ENCODE peak calls at places on chromosomes 6 and 20, in six cellular contexts. E, M, G, A, W and J are unnamed samples. For H3K4me1 and H3K36me3, the result is how much of the 10 kb centered on the place peaks cover.

GRCh38 chr20:20530428-20531151 is 162.7 kb downstream of the INSM1 start:
- DNase-seq in E (no peak), M (no peak), G (no peak), A (no peak), W (no peak), J (no peak)

GRCh38 chr6:113347420-113347819 is 509.7 kb upstream of the MARCKS start:
- DNase-seq in E (no peak), M (no peak), G (no peak), A (no peak), W (peak), J (no peak)

GRCh38 chr6:39274471-39274870 is 39.7 kb downstream of the KCNK17 start:
- DNase-seq in E (no peak), M (no peak), G (no peak), A (no peak), W (no peak), J (no peak)

GRCh38 chr6:43570876-43571441 is 4.9 kb downstream of the XPO5 start:
- DNase-seq in E (no peak), M (no peak), G (no peak), A (peak), W (peak), J (no peak)

GRCh38 chr20:50799176-50799889 is 4.5 kb downstream of the BCAS4 start:
- DNase-seq in E (no peak), M (peak), G (no peak), A (no peak), W (no peak), J (no peak)

GRCh38 chr6:96836579-96837137 is 619 bp downstream of the GPR63 start:
- DNase-seq in E (no peak), M (no peak), G (no peak), A (peak), W (peak), J (peak)

GRCh38 chr6:69780585-69781178 is 16.1 kb downstream of the LMBRD1 start:
- DNase-seq in E (no peak), M (no peak), G (no peak), A (peak), W (no peak), J (no peak)

GRCh38 chr20:60035-60918 is 27.2 kb upstream of the DEFB125 start:
- DNase-seq in E (no peak), M (no peak), G (no peak), A (no peak), W (no peak), J (no peak)

GRCh38 chr6:27290065-27290849 is 21.8 kb downstream of the POM121L2 start:
- DNase-seq in E (no peak), M (no peak), G (no peak), A (peak), W (no peak), J (peak)

GRCh38 chr6:5384276-5384675 is 123.0 kb downstream of the FARS2 start:
- DNase-seq in E (no peak), M (no peak), G (no peak), A (no peak), W (no peak), J (no peak)

GRCh38 chr6:20319520-20320357 is 81.9 kb upstream of the E2F3 start:
- DNase-seq in E (no peak), M (peak), G (no peak), A (no peak), W (no peak), J (no peak)

GRCh38 chr20:54351371-54352136 is 123.8 kb upstream of the DOK5 start:
- DNase-seq in E (no peak), M (no peak), G (no peak), A (no peak), W (no peak), J (no peak)

GRCh38 chr6:14770040-14770439 is 475.8 kb upstream of the JARID2 start:
- DNase-seq in E (no peak), M (no peak), G (no peak), A (no peak), W (no peak), J (no peak)

GRCh38 chr20:37360515-37361115 is 14.7 kb downstream of the SRC start:
- DNase-seq in E (no peak), M (no peak), G (no peak), A (no peak), W (no peak), J (no peak)

GRCh38 chr6:149476789-149477455 is 7.9 kb downstream of the ZC3H12D start:
- DNase-seq in E (no peak), M (no peak), G (no peak), A (no peak), W (no peak), J (no peak)

GRCh38 chr6:53530346-53530745 is 14.6 kb downstream of the GCLC start:
- DNase-seq in E (no peak), M (no peak), G (peak), A (peak), W (peak), J (peak)

GRCh38 chr6:135354407-135354806 is 143.1 kb downstream of the AHI1 start:
- DNase-seq in E (no peak), M (no peak), G (no peak), A (no peak), W (no peak), J (no peak)

GRCh38 chr6:121691126-121691540 is 255.7 kb downstream of the GJA1 start:
- DNase-seq in E (no peak), M (no peak), G (no peak), A (no peak), W (peak), J (no peak)

GRCh38 chr6:42627674-42628073 is 63.8 kb downstream of the UBR2 start:
- DNase-seq in E (no peak), M (no peak), G (no peak), A (no peak), W (peak), J (no peak)

GRCh38 chr20:63312268-63312667 is 19.3 kb downstream of the COL20A1 start:
- DNase-seq in E (no peak), M (no peak), G (peak), A (no peak), W (no peak), J (no peak)

GRCh38 chr6:27863962-27864905 is 48.0 kb downstream of the OR2B2 start:
- DNase-seq in E (no peak), M (peak), G (no peak), A (no peak), W (peak), J (no peak)

GRCh38 chr6:15386756-15387112 is 140.9 kb downstream of the JARID2 start:
- DNase-seq in E (no peak), M (no peak), G (no peak), A (no peak), W (no peak), J (no peak)

GRCh38 chr6:143747347-143747842 is 69.6 kb downstream of the PHACTR2 start:
- DNase-seq in E (no peak), M (no peak), G (no peak), A (peak), W (no peak), J (no peak)

GRCh38 chr6:111832833-111833418 is 40.3 kb downstream of the FYN start:
- DNase-seq in E (no peak), M (no peak), G (no peak), A (no peak), W (no peak), J (no peak)

GRCh38 chr6:56938634-56939294 is 16.1 kb upstream of the BEND6 start:
- DNase-seq in E (no peak), M (no peak), G (no peak), A (peak), W (peak), J (no peak)

GRCh38 chr6:72418495-72418894 is 203.4 kb upstream of the KCNQ5 start:
- DNase-seq in E (no peak), M (no peak), G (no peak), A (peak), W (peak), J (no peak)

GRCh38 chr6:33958208-33958862 is 154.5 kb upstream of the MLN start:
- DNase-seq in E (no peak), M (no peak), G (no peak), A (peak), W (no peak), J (no peak)

GRCh38 chr20:41218466-41218865 is 81.1 kb downstream of the PLCG1 start:
- DNase-seq in E (peak), M (no peak), G (no peak), A (no peak), W (peak), J (no peak)

GRCh38 chr20:17609978-17610377 is 40.1 kb downstream of the DSTN start:
- DNase-seq in E (no peak), M (no peak), G (no peak), A (no peak), W (no peak), J (no peak)
- H3K4me1 ChIP-seq in E (under half), M (half or more), G (half or more), A (under half), W (under half), J (under half)

DNA sequence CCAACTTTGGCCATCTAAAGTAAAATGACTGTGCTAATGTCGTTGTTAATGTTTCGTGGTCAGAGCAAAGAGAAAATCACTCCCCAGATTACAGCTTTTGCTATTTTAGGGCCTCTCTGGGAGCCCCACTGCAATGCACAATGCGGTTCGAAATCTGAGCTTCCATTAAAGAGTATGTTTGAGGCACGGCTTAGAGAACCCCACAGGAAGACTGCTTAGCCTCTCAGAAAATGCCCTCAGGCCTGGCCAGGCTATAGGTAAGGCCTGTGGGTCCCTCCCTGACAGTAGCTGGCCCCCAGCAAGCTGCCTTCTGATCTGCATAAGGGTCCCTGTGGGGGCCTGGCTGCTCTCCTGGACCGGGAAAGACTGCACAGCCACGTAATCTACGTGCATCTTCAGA is 274.6 kb downstream of the PTPRT start:
- DNase-seq in E (no peak), M (no peak), G (no peak), A (no peak), W (no peak), J (no peak)
- H3K36me3 ChIP-seq in E (under half), M (under half), G (under half), A (under half), W (under half), J (under half)

DNA sequence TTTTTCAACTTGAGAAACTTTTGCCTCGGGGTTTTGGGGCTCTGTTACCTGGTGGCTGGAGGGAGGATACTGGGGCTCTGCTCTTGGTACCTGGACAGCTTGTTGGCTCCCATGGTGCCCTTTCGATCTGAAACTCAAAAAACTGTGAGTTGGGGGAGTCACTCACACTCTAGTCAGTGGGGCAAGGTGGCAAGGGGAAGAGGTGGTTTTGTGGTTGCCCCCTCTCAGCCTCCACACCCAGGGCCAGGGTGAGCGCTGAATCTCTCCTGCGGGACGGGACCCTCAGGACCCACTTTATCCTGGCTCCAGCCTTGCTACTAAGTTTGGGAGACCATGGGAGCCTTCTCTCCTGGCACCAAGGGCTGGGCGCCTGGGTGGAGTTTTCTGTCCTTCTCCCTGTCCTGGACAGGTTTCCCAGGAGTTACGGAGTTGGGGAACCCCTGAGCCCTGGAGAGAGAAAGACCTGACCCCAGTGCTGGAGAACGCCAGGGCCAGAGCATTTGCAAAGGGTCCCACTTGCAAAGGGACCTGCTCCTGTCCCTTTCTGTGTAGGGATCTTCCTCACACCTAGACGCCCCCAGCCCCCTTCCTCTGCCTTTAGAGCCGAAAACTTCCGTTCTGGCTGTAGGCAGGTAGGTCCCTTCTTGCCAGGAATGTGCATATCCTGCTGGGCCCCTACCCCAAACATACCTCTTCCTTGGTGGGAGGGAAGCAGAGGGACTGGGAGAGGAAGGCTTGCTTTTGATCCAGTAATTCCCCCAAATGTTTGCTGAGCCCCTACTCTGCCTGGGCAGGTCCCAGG is 2.9 kb downstream of the FOXP4 start:
- DNase-seq in E (no peak), M (no peak), G (no peak), A (no peak), W (no peak), J (no peak)
- H3K4me3 ChIP-seq in E (peak), M (peak), G (peak), A (peak), W (peak), J (no peak)

GRCh38 chr6:133339543-133340384 is 98.6 kb downstream of the EYA4 start:
- DNase-seq in E (no peak), M (no peak), G (no peak), A (no peak), W (no peak), J (no peak)
- H3K4me1 ChIP-seq in E (under half), M (under half), G (under half), A (under half), W (under half), J (under half)

GRCh38 chr6:133983099-133983939 is 30.3 kb downstream of the TBPL1 start:
- DNase-seq in E (no peak), M (peak), G (no peak), A (no peak), W (peak), J (no peak)
- H3K36me3 ChIP-seq in E (under half), M (half or more), G (half or more), A (under half), W (under half), J (under half)

GRCh38 chr6:148347076-148348054 is 4.7 kb downstream of the SASH1 start:
- DNase-seq in E (no peak), M (no peak), G (no peak), A (no peak), W (no peak), J (no peak)

GRCh38 chr6:148343028-148343374 is 363 bp downstream of the SASH1 start:
- DNase-seq in E (peak), M (no peak), G (no peak), A (no peak), W (no peak), J (peak)

GRCh38 chr6:148343383-148343782 is 745 bp downstream of the SASH1 start:
- DNase-seq in E (no peak), M (no peak), G (no peak), A (no peak), W (peak), J (no peak)

GRCh38 chr6:148345176-148345575 is 2.5 kb downstream of the SASH1 start:
- DNase-seq in E (no peak), M (no peak), G (no peak), A (no peak), W (no peak), J (peak)

DNA sequence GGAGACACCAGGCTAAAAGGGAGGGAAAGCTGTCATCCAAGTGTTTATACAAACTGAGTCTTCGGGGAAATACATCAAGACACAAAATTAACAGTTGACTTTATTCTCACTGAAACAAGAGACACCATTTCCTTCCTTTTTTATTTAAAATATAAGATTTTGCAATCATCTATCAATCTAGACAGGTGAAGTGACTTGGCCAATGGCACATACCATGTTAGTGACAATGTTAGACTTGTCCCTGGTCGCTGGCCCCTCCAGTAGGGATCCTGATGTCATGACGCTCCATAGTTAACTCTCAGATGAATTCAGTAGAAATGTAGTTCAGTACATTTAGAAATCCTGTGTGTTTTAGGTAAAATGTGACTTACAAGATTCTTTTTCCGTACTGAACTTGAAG is 2.9 kb downstream of the SASH1 start:
- DNase-seq in E (no peak), M (no peak), G (no peak), A (no peak), W (no peak), J (no peak)
- H3K4me3 ChIP-seq in E (peak), M (no peak), G (peak), A (no peak), W (no peak), J (no peak)

DNA sequence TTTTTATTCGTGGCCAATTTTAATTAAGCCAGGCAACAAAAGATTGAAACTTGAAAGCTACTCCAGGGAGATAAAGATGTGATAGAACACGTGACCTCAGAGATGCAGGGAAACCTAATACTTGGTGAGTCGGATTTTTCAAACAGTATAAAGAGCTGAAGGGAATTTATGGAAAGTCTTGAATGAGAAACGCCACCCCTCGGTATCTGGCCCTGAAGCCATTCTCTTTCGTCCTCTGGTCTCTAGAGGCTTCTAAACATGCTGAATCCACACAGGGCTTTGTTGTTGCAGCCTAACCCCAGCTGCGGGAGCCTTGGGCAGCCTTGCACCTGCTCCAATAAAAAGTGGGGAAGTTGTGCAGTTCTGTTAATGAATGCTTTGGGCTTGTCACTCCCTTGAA is 8.4 kb downstream of the BMP7 start:
- DNase-seq in E (no peak), M (no peak), G (no peak), A (no peak), W (no peak), J (peak)
- H3K4me1 ChIP-seq in E (under half), M (under half), G (under half), A (under half), W (half or more), J (under half)

DNA sequence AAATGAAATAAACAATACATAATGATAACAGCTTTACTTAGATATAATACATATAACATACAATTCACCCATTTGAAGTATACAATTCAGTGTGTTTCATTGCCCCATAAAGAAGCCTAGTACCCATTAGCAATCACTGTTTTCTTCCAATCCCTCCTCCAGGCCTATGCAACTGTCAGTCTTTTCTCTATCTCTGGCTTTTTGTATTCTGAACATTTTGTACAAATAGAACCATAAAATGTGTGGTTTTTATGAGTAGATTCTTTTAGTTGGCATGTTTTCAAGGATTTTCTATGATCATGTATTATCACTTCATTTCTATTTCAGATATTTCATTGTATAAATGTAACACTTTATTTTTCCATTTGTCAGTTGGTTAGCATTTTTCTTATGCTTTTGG is 54.6 kb upstream of the MYO6 start:
- DNase-seq in E (no peak), M (no peak), G (no peak), A (no peak), W (no peak), J (no peak)
- H3K36me3 ChIP-seq in E (under half), M (half or more), G (half or more), A (under half), W (under half), J (under half)

GRCh38 chr6:157761331-157761921 is 61.6 kb upstream of the SNX9 start:
- DNase-seq in E (no peak), M (no peak), G (no peak), A (no peak), W (peak), J (no peak)
- H3K4me3 ChIP-seq in E (no peak), M (no peak), G (no peak), A (no peak), W (no peak), J (no peak)

GRCh38 chr6:7240351-7240750 is 72.6 kb downstream of the SSR1 start:
- DNase-seq in E (no peak), M (peak), G (no peak), A (no peak), W (no peak), J (no peak)

GRCh38 chr6:7238526-7238899 is 74.5 kb downstream of the SSR1 start:
- DNase-seq in E (no peak), M (no peak), G (no peak), A (no peak), W (no peak), J (no peak)

GRCh38 chr6:7239590-7239948 is 73.4 kb downstream of the SSR1 start:
- DNase-seq in E (no peak), M (peak), G (no peak), A (no peak), W (no peak), J (no peak)

GRCh38 chr6:7237653-7238190 is 75.3 kb downstream of the SSR1 start:
- DNase-seq in E (no peak), M (no peak), G (no peak), A (no peak), W (no peak), J (no peak)

DNA sequence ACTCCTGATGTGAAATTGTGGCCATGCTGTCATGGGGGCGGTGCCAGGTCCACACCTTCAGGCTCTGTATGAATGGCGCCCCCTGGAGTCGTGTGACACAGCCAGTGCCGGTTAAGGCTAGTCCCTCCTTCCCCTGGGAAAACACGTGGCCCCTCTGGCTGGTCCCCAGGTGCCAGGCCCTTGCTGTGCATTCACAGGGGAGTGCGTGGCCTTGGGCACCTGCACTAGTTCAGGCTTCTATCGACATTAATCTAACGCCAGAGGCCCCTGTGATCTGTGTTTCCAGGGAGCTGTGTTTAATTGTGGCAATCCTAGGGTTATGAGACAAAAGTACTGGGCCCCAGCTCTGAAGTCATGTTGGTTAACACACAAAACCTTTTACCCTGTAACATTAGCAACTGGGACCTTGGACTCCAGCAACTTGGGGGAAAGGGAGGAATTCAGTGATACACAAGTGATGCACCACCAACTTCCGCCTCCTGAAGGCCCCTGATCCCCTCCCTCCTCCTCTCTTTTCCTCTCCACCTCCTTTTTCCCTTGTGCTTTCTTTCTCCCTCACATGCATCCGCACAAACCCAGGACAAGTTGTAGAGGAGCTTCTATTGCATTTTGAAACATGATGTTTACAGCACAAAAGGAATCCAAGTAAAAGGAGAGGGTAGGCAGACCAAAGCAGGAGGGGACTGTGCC is 74.0 kb downstream of the SSR1 start:
- DNase-seq in E (peak), M (peak), G (peak), A (peak), W (peak), J (peak)
- H3K4me1 ChIP-seq in E (under half), M (half or more), G (half or more), A (under half), W (under half), J (under half)